ENCODE peak calls at places on chromosomes 16 and 17, in nine cellular contexts. One of them, this sample, is unnamed.

GRCh38 chr16:924806-925205 is 46.0 kb downstream of the LMF1 start:
- DNase-seq in T47D: no peak
- DNase-seq in AG10803: no peak
- DNase-seq in fibroblast of mammary gland: no peak
- DNase-seq in AG09309: no peak
- DNase-seq in colonic mucosa: no peak
- DNase-seq in nephron progenitor cell: no peak
- DNase-seq in NCI-H2081: no peak
- DNase-seq in AML-193: no peak
- DNase-seq in this sample: no peak

GRCh38 chr16:72355561-72355960 is 183.6 kb upstream of the PMFBP1 start:
- DNase-seq in AML-193: no peak
- DNase-seq in AG09309: peak
- DNase-seq in T47D: no peak
- DNase-seq in fibroblast of mammary gland: peak
- DNase-seq in colonic mucosa: no peak
- DNase-seq in nephron progenitor cell: no peak
- DNase-seq in AG10803: peak
- DNase-seq in NCI-H2081: no peak
- DNase-seq in this sample: no peak

GRCh38 chr16:29743827-29744531 is 1.8 kb downstream of the C16orf54 start:
- DNase-seq in T47D: no peak
- DNase-seq in AG10803: no peak
- DNase-seq in NCI-H2081: no peak
- DNase-seq in nephron progenitor cell: no peak
- DNase-seq in AML-193: no peak
- DNase-seq in colonic mucosa: peak
- DNase-seq in fibroblast of mammary gland: no peak
- DNase-seq in AG09309: no peak
- DNase-seq in this sample: no peak

GRCh38 chr16:53780051-53780450 is 76.1 kb downstream of the FTO start:
- DNase-seq in fibroblast of mammary gland: no peak
- DNase-seq in AG10803: no peak
- DNase-seq in colonic mucosa: peak
- DNase-seq in AML-193: no peak
- DNase-seq in AG09309: no peak
- DNase-seq in nephron progenitor cell: no peak
- DNase-seq in NCI-H2081: no peak
- DNase-seq in T47D: no peak
- DNase-seq in this sample: no peak

GRCh38 chr16:68472581-68472980 is 24.3 kb upstream of the SMPD3 start:
- DNase-seq in nephron progenitor cell: no peak
- DNase-seq in colonic mucosa: no peak
- DNase-seq in AML-193: no peak
- DNase-seq in NCI-H2081: no peak
- DNase-seq in AG10803: no peak
- DNase-seq in AG09309: no peak
- DNase-seq in T47D: no peak
- DNase-seq in fibroblast of mammary gland: no peak
- DNase-seq in this sample: no peak

GRCh38 chr16:1306344-1306743 is 3.1 kb upstream of the UBE2I start:
- DNase-seq in NCI-H2081: no peak
- DNase-seq in AG09309: no peak
- DNase-seq in colonic mucosa: no peak
- DNase-seq in fibroblast of mammary gland: no peak
- DNase-seq in T47D: no peak
- DNase-seq in AML-193: no peak
- DNase-seq in nephron progenitor cell: no peak
- DNase-seq in AG10803: no peak
- DNase-seq in this sample: no peak

GRCh38 chr17:2835791-2836190 is 39.6 kb downstream of the RAP1GAP2 start:
- DNase-seq in T47D: no peak
- DNase-seq in AG10803: no peak
- DNase-seq in nephron progenitor cell: no peak
- DNase-seq in colonic mucosa: no peak
- DNase-seq in fibroblast of mammary gland: no peak
- DNase-seq in AG09309: no peak
- DNase-seq in NCI-H2081: no peak
- DNase-seq in AML-193: no peak
- DNase-seq in this sample: no peak

GRCh38 chr17:78973196-78973595 is 6.5 kb downstream of the LGALS3BP start:
- DNase-seq in nephron progenitor cell: peak
- DNase-seq in AG09309: no peak
- DNase-seq in fibroblast of mammary gland: no peak
- DNase-seq in T47D: peak
- DNase-seq in NCI-H2081: no peak
- DNase-seq in AG10803: no peak
- DNase-seq in AML-193: no peak
- DNase-seq in colonic mucosa: no peak
- DNase-seq in this sample: no peak

This sample was measured in HTR-8/SVneo.